ENCODE peak calls at places on chromosomes 2 and 18, in eight cellular contexts. L is left lung, M is AG04450, X is HFFc6, K is GM20000, B is coronary artery, D is mucosa of descending colon, S is WTC11. N is an unnamed sample.
A peak's percentile ranks its signal among the peaks of the same experiment; 100 is the strongest.

GRCh38 chr2:23425886-23426283 is 40.9 kb downstream of the KLHL29 start:
- DNase-seq in L (no peak), M (no peak), X (no peak), K (no peak), B (no peak), D (no peak), S (no peak), N (peak; percentile 27)

GRCh38 chr18:47118986-47119385 is 31.3 kb downstream of the HDHD2 start:
- DNase-seq in L (no peak), M (no peak), X (peak; percentile 59), K (no peak), B (no peak), D (no peak), S (no peak), N (no peak)

GRCh38 chr2:46487667-46488333 is 8.4 kb downstream of the TMEM247 start:
- DNase-seq in L (peak; percentile 80), M (peak; percentile 46), X (peak; percentile 75), K (no peak), B (peak; percentile 71), D (peak; percentile 72), S (no peak), N (no peak)

GRCh38 chr2:232761301-232761907 is 15.0 kb downstream of the KCNJ13 start:
- DNase-seq in L (no peak), M (no peak), X (peak; percentile 39), K (peak; percentile 23), B (no peak), D (no peak), S (no peak), N (no peak)

GRCh38 chr2:38731684-38732221 is 19.4 kb downstream of the SRSF7 start:
- DNase-seq in L (no peak), M (no peak), X (no peak), K (no peak), B (no peak), D (no peak), S (no peak), N (no peak)

GRCh38 chr18:54529444-54529843 is 61.6 kb upstream of the DYNAP start:
- DNase-seq in L (no peak), M (no peak), X (no peak), K (no peak), B (no peak), D (no peak), S (no peak), N (no peak)

GRCh38 chr2:215556979-215557378 is 121.1 kb upstream of the FN1 start:
- DNase-seq in L (no peak), M (no peak), X (no peak), K (no peak), B (no peak), D (no peak), S (no peak), N (no peak)

GRCh38 chr18:46751882-46752281 is 5.0 kb downstream of the ST8SIA5 start:
- DNase-seq in L (no peak), M (no peak), X (no peak), K (no peak), B (no peak), D (no peak), S (no peak), N (no peak)

GRCh38 chr2:12051831-12052230 is 305.4 kb downstream of the LPIN1 start:
- DNase-seq in L (no peak), M (peak; percentile 57), X (peak; percentile 37), K (no peak), B (no peak), D (no peak), S (no peak), N (no peak)

GRCh38 chr18:26089247-26090129 is 925 bp downstream of the SS18 start:
- DNase-seq in L (no peak), M (peak; percentile 8), X (peak; percentile 31), K (no peak), B (no peak), D (no peak), S (no peak), N (no peak)

GRCh38 chr2:8583400-8584173 is 98.3 kb upstream of the ID2 start:
- DNase-seq in L (peak; percentile 98), M (no peak), X (no peak), K (peak; percentile 97), B (peak; percentile 84), D (peak; percentile 98), S (peak; percentile 99), N (peak; percentile 90)

GRCh38 chr2:178863856-178864620 is 56.8 kb upstream of the TTN start:
- DNase-seq in L (no peak), M (no peak), X (peak; percentile 54), K (no peak), B (peak; percentile 82), D (no peak), S (peak; percentile 13), N (no peak)

GRCh38 chr2:135245055-135245454 is 193.0 kb downstream of the RAB3GAP1 start:
- DNase-seq in L (no peak), M (no peak), X (peak; percentile 13), K (no peak), B (no peak), D (no peak), S (no peak), N (no peak)

GRCh38 chr18:34942975-34943374 is 98.2 kb upstream of the MAPRE2 start:
- DNase-seq in L (no peak), M (no peak), X (no peak), K (no peak), B (no peak), D (no peak), S (no peak), N (no peak)
- TF ChIP-seq CTCF in L (no peak), M (no peak), X (no peak), K (no peak), B (no peak), D (no peak), S (no peak), N (no peak)

GRCh38 chr2:235135195-235135965 is 183.6 kb downstream of the SH3BP4 start:
- DNase-seq in L (no peak), M (no peak), X (no peak), K (no peak), B (no peak), D (no peak), S (no peak), N (no peak)

GRCh38 chr2:235139956-235140800 is 188.4 kb downstream of the SH3BP4 start:
- DNase-seq in L (no peak), M (no peak), X (no peak), K (no peak), B (no peak), D (no peak), S (no peak), N (no peak)

GRCh38 chr2:235132641-235133040 is 180.8 kb downstream of the SH3BP4 start:
- DNase-seq in L (no peak), M (no peak), X (no peak), K (no peak), B (no peak), D (no peak), S (no peak), N (no peak)

GRCh38 chr2:235133837-235134236 is 182.0 kb downstream of the SH3BP4 start:
- DNase-seq in L (no peak), M (no peak), X (no peak), K (no peak), B (no peak), D (no peak), S (no peak), N (no peak)

DNA sequence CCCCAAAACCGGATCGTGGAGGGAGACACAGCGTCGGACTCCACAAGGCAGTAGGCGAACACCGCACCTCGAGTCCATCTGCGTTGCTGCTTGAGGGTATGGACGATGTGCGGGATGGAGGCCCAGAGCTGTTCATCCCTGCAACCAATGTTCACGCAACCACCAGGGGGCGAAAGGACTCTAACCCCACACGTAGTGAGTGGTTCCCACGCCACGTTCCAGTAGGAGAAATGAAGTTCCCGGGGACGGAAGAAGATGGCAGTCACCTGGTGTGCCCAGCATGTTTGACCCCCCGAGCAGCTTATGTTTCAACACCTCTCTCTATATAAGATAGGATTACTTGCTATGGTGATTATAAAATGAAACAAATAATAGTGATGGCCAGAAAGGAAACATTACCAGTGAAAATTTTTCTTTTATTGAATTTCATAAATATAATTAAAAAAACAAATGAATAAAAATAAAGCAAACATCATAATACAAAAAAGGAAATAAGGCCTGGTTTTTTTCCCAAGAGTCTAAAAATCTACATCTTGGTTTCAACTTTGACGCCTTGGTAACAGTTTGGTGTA is 184.3 kb downstream of the SH3BP4 start:
- DNase-seq in L (peak; percentile 61), M (peak; percentile 47), X (peak; percentile 77), K (peak; percentile 44), B (no peak), D (peak; percentile 68), S (peak; percentile 83), N (no peak)
- TF ChIP-seq CTCF in L (peak; percentile 75), M (peak; percentile 86), X (peak; percentile 96), K (peak; percentile 16), B (peak; percentile 38), D (peak; percentile 56), S (peak; percentile 58), N (peak; percentile 87)

DNA sequence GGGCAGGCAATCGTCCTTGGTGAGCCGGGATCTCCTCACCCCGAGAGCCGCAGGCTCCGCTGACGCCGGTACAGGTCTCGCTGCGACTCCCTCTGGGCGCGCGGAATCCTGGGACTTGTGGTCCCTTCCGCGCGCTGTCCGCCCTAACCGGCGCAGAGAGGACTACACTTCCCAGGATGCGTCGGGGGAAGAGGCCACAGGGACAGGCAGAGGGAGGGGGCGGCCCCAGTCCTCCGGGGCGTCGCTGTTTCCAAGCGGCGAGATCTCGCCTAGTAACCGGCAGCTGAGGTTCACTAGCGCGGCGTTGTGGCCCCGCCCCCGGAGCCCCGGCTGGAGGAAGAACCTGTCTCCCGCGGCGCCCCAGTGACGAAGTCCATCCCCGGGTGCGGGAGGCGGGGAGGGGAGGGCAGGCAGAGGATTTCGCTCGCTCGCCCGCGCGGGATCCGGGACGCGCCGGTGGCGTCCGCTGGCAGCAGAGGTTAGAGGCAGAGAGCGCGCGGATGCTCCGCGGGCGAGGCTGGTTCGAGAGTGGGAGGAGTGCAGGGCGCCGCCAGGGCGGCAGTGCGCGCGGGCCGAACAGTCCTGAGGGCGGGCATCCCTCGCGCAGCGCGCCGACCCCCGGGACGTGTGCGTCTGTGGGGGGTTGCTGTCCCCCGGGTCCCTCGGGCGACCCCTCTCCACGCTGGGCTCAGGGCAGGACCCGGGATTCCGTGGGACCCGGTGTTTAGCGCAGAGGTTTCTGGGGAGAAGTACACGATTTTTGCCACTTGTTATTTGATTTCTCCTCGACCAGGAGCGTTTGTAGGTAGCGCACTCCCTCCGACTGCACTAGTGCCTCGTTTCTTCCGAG is at the start of gene EML6:
- DNase-seq in L (peak; percentile 99), M (peak; percentile 91), X (peak; percentile 99), K (peak; percentile 99), B (peak; percentile 99), D (peak; percentile 99), S (peak; percentile 99), N (peak; percentile 97)
- TF ChIP-seq CTCF in L (no peak), M (peak; percentile 18), X (peak; percentile 61), K (no peak), B (no peak), D (no peak), S (no peak), N (peak; percentile 61)

DNA sequence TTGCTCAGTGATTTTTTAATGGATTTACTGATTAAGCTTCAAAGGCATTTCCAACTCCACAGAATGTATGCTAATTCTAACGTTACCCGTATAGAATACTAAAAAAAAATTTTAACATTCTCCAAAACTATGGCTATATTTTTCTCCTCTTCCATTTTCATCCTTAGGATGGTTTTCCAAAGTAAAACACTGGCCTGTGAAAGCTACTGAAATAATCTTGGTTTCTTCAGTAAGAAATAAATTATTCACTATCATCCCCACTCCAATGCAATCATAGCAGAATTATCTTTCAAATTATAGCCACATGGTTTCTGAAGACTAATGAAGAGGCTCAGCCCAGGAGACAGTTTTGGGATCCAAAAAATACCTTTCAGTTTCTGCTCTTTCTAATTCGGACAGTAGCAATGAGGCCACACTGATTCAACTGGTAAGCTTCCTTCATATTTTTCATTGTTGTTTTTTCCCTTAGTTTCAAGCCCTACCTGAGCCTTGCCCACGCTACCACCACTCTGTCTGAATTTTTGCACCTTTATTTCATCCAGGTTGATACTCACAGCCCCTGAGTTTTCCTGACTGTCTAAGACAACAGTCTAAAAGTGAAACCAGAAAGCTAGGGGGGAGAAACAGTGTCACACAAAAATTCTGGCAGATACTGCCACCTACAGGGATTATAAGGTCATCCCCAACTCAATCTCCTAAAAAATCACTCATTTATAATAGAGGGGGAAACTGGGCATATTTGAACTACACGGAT is 887.9 kb downstream of the NRXN1 start:
- DNase-seq in L (no peak), M (no peak), X (no peak), K (peak; percentile 34), B (no peak), D (no peak), S (no peak), N (no peak)
- TF ChIP-seq CTCF in L (peak; percentile 46), M (peak; percentile 23), X (peak; percentile 58), K (peak; percentile 31), B (no peak), D (no peak), S (peak; percentile 43), N (peak; percentile 84)

N was measured in type B pancreatic cell.